ENCODE peak calls at places on chromosomes 1 and 21, in four cellular contexts. M is breast epithelium, T is kidney, K is endothelial cell of umbilical vein. Z is an unnamed sample.

GRCh38 chr1:3733603-3734591 is 18.4 kb upstream of the CCDC27 start:
- DNase-seq in T (no peak), M (no peak), K (no peak), Z (no peak)

GRCh38 chr1:247360991-247361721 is 29.5 kb upstream of the ZNF496 start:
- DNase-seq in K (no peak), T (peak; percentile 82), M (no peak), Z (no peak)

GRCh38 chr1:230632273-230632873 is 9.9 kb upstream of the COG2 start:
- DNase-seq in K (peak; percentile 15), M (no peak), T (no peak), Z (no peak)

GRCh38 chr21:34093083-34093482 is 19.7 kb downstream of the MRPS6 start:
- DNase-seq in T (no peak), K (no peak), M (no peak), Z (no peak)

GRCh38 chr1:119617751-119618691 is 30.0 kb downstream of the ZNF697 start:
- DNase-seq in M (no peak), T (no peak), K (no peak), Z (no peak)

GRCh38 chr1:8604041-8604942 is 213.1 kb downstream of the RERE start:
- DNase-seq in K (no peak), M (no peak), T (no peak), Z (no peak)

GRCh38 chr1:155014709-155015508 is 12.3 kb downstream of the ZBTB7B start:
- DNase-seq in M (no peak), K (no peak), T (peak; percentile 72), Z (no peak)

GRCh38 chr1:3816331-3817137 is 20.2 kb upstream of the LRRC47 start:
- DNase-seq in M (no peak), T (peak; percentile 38), K (no peak), Z (no peak)

GRCh38 chr1:211344335-211344664 is 17.7 kb downstream of the TRAF5 start:
- DNase-seq in M (no peak), K (no peak), T (no peak), Z (no peak)

GRCh38 chr1:47333922-47334764 is 553 bp downstream of the CMPK1 start:
- DNase-seq in T (peak; percentile 92), K (peak; percentile 78), M (peak; percentile 59), Z (peak; percentile 36)

GRCh38 chr1:87853576-87854351 is 525.1 kb downstream of the LMO4 start:
- DNase-seq in T (peak; percentile 62), K (peak; percentile 52), M (no peak), Z (no peak)

GRCh38 chr1:113652773-113653172 is 106.5 kb downstream of the PHTF1 start:
- DNase-seq in K (no peak), T (no peak), M (no peak), Z (no peak)

GRCh38 chr1:7810395-7810794 is 26.3 kb downstream of the PER3 start:
- DNase-seq in T (no peak), M (no peak), K (peak; percentile 44), Z (no peak)

GRCh38 chr1:159949123-159949522 is 3.7 kb upstream of the IGSF9 start:
- DNase-seq in M (no peak), T (no peak), K (no peak), Z (no peak)

GRCh38 chr1:40919475-40920011 is 57.4 kb upstream of the CITED4 start:
- DNase-seq in M (peak; percentile 88), T (peak; percentile 88), K (no peak), Z (no peak)

GRCh38 chr1:208781391-208782035 is 537.3 kb upstream of the PLXNA2 start:
- DNase-seq in M (no peak), K (no peak), T (no peak), Z (no peak)

GRCh38 chr1:17287377-17287776 is 20.6 kb upstream of the PADI4 start:
- DNase-seq in M (no peak), T (no peak), K (no peak), Z (no peak)

GRCh38 chr1:9634582-9634981 is 16.9 kb upstream of the PIK3CD start:
- DNase-seq in K (no peak), M (no peak), T (no peak), Z (no peak)

GRCh38 chr1:41541592-41541952 is 57.1 kb upstream of the EDN2 start:
- DNase-seq in K (no peak), M (no peak), T (no peak), Z (no peak)

GRCh38 chr21:38631171-38631570 is 132.9 kb upstream of the ERG start:
- DNase-seq in M (no peak), T (no peak), K (no peak), Z (no peak)

GRCh38 chr1:16175610-16176553 is 20.0 kb upstream of the EPHA2 start:
- DNase-seq in K (peak; percentile 87), M (peak; percentile 86), T (peak; percentile 96), Z (no peak)

GRCh38 chr1:108851567-108851966 is 5.3 kb downstream of the AKNAD1 start:
- DNase-seq in K (no peak), T (no peak), M (no peak), Z (no peak)

GRCh38 chr1:172742599-172743500 is 83.9 kb downstream of the FASLG start:
- DNase-seq in K (peak; percentile 51), M (no peak), T (no peak), Z (no peak)

GRCh38 chr1:30321216-30321910 is 402.0 kb downstream of the MATN1 start:
- DNase-seq in T (no peak), M (no peak), K (no peak), Z (no peak)

GRCh38 chr1:163697137-163697536 is 375.4 kb downstream of the NUF2 start:
- DNase-seq in M (no peak), K (no peak), T (no peak), Z (no peak)

GRCh38 chr1:63951076-63951946 is 177.5 kb downstream of the ROR1 start:
- DNase-seq in M (no peak), T (no peak), K (no peak), Z (no peak)

GRCh38 chr1:68121536-68121935 is 71.1 kb upstream of the DIRAS3 start:
- DNase-seq in K (no peak), T (no peak), M (no peak), Z (no peak)

GRCh38 chr1:224786533-224787249 is 142.8 kb upstream of the DNAH14 start:
- DNase-seq in T (no peak), K (no peak), M (no peak), Z (no peak)

GRCh38 chr1:7127322-7128050 is 342.2 kb downstream of the CAMTA1 start:
- DNase-seq in K (no peak), T (no peak), M (no peak), Z (no peak)

GRCh38 chr1:90952906-90953305 is 68.9 kb downstream of the ZNF644 start:
- DNase-seq in M (no peak), T (no peak), K (no peak), Z (no peak)

GRCh38 chr1:161094481-161094880 is 3.7 kb upstream of the KLHDC9 start:
- DNase-seq in T (no peak), M (no peak), K (no peak), Z (no peak)

GRCh38 chr1:71881611-71882010 is 400.7 kb downstream of the NEGR1 start:
- DNase-seq in M (no peak), T (no peak), K (no peak), Z (no peak)

DNA sequence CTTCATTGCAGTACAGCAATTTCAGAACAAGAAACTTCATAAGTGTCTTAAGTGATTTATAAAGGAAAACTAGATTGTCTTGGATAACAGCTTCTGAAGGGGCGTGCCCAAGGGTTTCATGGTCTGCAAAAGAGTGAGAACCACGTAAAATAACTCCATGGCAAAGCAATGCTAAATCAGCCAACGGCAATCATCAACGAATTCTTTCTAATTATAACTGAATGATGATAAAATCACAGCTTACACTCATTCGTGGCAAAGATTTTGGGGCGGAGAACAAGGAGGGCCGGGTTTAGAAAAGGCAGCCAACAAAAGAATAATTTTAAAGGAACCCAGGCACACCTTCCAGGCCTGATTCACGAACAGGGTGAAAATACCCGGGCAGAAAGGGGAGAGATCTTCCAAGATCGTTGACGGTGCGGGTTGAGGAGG is 54.0 kb upstream of the ASPM start:
- DNase-seq in T (no peak), K (peak; percentile 67), M (no peak), Z (no peak)
- H3K4me1 ChIP-seq in T (peaks cover 12% of the 10 kb centered on the region), K (peaks cover 27% of the 10 kb centered on the region), M (peaks cover 14% of the 10 kb centered on the region), Z (peaks cover 14% of the 10 kb centered on the region)

DNA sequence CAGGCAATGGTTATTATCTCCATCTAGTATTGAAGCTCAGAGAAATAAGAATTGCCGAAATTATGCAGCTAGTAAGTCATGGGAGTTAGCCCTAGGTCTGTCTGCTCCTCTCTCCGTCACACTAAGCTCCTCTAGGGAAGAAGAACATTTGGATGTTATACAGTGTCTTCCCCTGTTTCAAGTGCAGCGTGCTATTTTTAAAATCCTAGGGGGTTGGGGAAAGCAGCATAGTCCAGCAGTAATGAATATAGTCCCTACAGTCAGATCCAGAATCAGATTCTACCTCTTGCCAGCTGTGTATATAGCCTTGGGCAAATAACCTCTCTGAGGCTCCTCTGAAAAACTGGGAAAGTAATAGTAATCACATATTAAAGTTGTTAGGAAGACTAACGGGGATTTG is 44.5 kb upstream of the OSBPL9 start:
- DNase-seq in K (no peak), T (no peak), M (no peak), Z (no peak)
- H3K27ac ChIP-seq in K (no peak overlapping the region), T (no peak overlapping the region), M (no peak overlapping the region), Z (no peak overlapping the region)

GRCh38 chr1:150282558-150282958 is 204 bp downstream of the CIART start:
- DNase-seq in M (peak; percentile 56), T (no peak), K (no peak), Z (no peak)
- H3K4me3 ChIP-seq in M (peak overlapping the region; percentile 75), T (peak overlapping the region; percentile 81), K (no peak overlapping the region), Z (no peak overlapping the region)

DNA sequence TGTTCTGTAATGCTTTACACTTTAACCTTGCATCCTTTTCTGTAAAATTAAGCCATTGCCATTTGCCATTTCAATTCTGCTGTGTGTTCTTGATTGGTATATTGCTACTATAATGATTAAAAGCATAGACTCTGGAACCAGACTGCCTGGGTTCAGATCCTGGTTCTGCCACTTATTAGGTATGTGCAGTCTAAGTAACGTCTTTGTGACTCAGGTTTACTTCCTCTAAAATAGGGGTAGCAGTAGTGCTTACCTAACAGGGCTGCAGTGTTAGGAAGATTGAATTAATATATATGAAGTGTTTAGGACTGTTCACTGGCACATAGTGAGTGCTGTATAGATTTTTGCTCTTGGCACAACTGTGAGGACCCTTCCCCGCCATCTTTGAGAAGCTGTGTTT is 4.4 kb downstream of the CDC42 start:
- DNase-seq in M (no peak), T (no peak), K (no peak), Z (no peak)
- H3K4me1 ChIP-seq in M (peaks cover 8% of the 10 kb centered on the region), T (peaks cover 19% of the 10 kb centered on the region), K (peaks cover 28% of the 10 kb centered on the region), Z (peaks cover 43% of the 10 kb centered on the region)

GRCh38 chr1:51955797-51956527 is 34.5 kb downstream of the RAB3B start:
- DNase-seq in K (no peak), M (no peak), T (no peak), Z (no peak)
- H3K27ac ChIP-seq in K (no peak overlapping the region), M (no peak overlapping the region), T (no peak overlapping the region), Z (no peak overlapping the region)

GRCh38 chr21:46153259-46154154 is 1.9 kb downstream of the FTCD start:
- DNase-seq in M (peak; percentile 72), T (peak; percentile 74), K (peak; percentile 47), Z (no peak)
- H3K4me3 ChIP-seq in M (peak overlapping the region; percentile 56), T (peak overlapping the region; percentile 45), K (no peak overlapping the region), Z (no peak overlapping the region)

GRCh38 chr1:25027876-25028586 is 98.0 kb upstream of the RUNX3 start:
- DNase-seq in K (no peak), M (no peak), T (peak; percentile 58), Z (no peak)

GRCh38 chr1:25030674-25031589 is 100.9 kb upstream of the RUNX3 start:
- DNase-seq in M (no peak), K (no peak), T (peak; percentile 44), Z (peak; percentile 75)

GRCh38 chr1:25026757-25027450 is 96.8 kb upstream of the RUNX3 start:
- DNase-seq in T (peak; percentile 66), K (no peak), M (no peak), Z (no peak)

GRCh38 chr1:25028587-25028909 is 98.5 kb upstream of the RUNX3 start:
- DNase-seq in T (peak; percentile 45), K (no peak), M (no peak), Z (no peak)

GRCh38 chr1:25028910-25029599 is 99.0 kb upstream of the RUNX3 start:
- DNase-seq in M (no peak), T (peak; percentile 68), K (no peak), Z (no peak)
- H3K4me1 ChIP-seq in M (no peaks in the 10 kb centered on the region), T (no peaks in the 10 kb centered on the region), K (no peaks in the 10 kb centered on the region), Z (peaks cover 79% of the 10 kb centered on the region)